ENCODE peak calls at places on chromosomes 4 and X, in nine cellular contexts. One of them, this sample, is unnamed.

GRCh38 chrX:135521405-135522131 is 1.1 kb downstream of the INTS6L start:
- DNase-seq in Right ventricle myocardium superior: peak; percentile 88
- DNase-seq in NCI-H1417: peak; percentile 83
- DNase-seq in BJ: peak; percentile 60
- DNase-seq in H9: peak; percentile 89
- DNase-seq in left kidney: peak; percentile 96
- DNase-seq in AG09309: peak; percentile 59
- DNase-seq in uterus: peak; percentile 88
- DNase-seq in HT-29: peak; percentile 55
- DNase-seq in this sample: peak; percentile 88

GRCh38 chrX:572490-573124 is 58.0 kb upstream of the SHOX start:
- DNase-seq in Right ventricle myocardium superior: no peak
- DNase-seq in NCI-H1417: no peak
- DNase-seq in BJ: no peak
- DNase-seq in H9: no peak
- DNase-seq in left kidney: peak; percentile 61
- DNase-seq in AG09309: no peak
- DNase-seq in uterus: no peak
- DNase-seq in HT-29: no peak
- DNase-seq in this sample: no peak

GRCh38 chrX:97968376-97969104 is 1084.8 kb downstream of the RPA4 start:
- DNase-seq in Right ventricle myocardium superior: no peak
- DNase-seq in NCI-H1417: no peak
- DNase-seq in BJ: no peak
- DNase-seq in H9: peak; percentile 45
- DNase-seq in left kidney: no peak
- DNase-seq in AG09309: no peak
- DNase-seq in uterus: no peak
- DNase-seq in HT-29: no peak
- DNase-seq in this sample: no peak

GRCh38 chrX:108307408-108308085 is 130.7 kb downstream of the COL4A6 start:
- DNase-seq in Right ventricle myocardium superior: peak; percentile 52
- DNase-seq in NCI-H1417: no peak
- DNase-seq in BJ: no peak
- DNase-seq in H9: no peak
- DNase-seq in left kidney: no peak
- DNase-seq in AG09309: no peak
- DNase-seq in uterus: no peak
- DNase-seq in HT-29: no peak
- DNase-seq in this sample: peak; percentile 61

GRCh38 chr4:13007802-13008201 is 476.3 kb downstream of the RAB28 start:
- DNase-seq in Right ventricle myocardium superior: no peak
- DNase-seq in NCI-H1417: no peak
- DNase-seq in BJ: no peak
- DNase-seq in H9: no peak
- DNase-seq in left kidney: no peak
- DNase-seq in AG09309: no peak
- DNase-seq in uterus: no peak
- DNase-seq in HT-29: no peak
- DNase-seq in this sample: no peak

GRCh38 chr4:132227349-132228165 is 921.5 kb upstream of the PCDH10 start:
- DNase-seq in Right ventricle myocardium superior: no peak
- DNase-seq in NCI-H1417: no peak
- DNase-seq in BJ: no peak
- DNase-seq in H9: peak; percentile 82
- DNase-seq in left kidney: peak; percentile 25
- DNase-seq in AG09309: no peak
- DNase-seq in uterus: no peak
- DNase-seq in HT-29: no peak
- DNase-seq in this sample: no peak

GRCh38 chr4:102439835-102440234 is 61.3 kb upstream of the NFKB1 start:
- DNase-seq in Right ventricle myocardium superior: no peak
- DNase-seq in NCI-H1417: no peak
- DNase-seq in BJ: peak; percentile 59
- DNase-seq in H9: no peak
- DNase-seq in left kidney: peak; percentile 28
- DNase-seq in AG09309: peak; percentile 76
- DNase-seq in uterus: peak; percentile 20
- DNase-seq in HT-29: no peak
- DNase-seq in this sample: no peak

GRCh38 chrX:15680401-15680800 is 15.8 kb upstream of the CLTRN start:
- DNase-seq in Right ventricle myocardium superior: no peak
- DNase-seq in NCI-H1417: no peak
- DNase-seq in BJ: no peak
- DNase-seq in H9: no peak
- DNase-seq in left kidney: no peak
- DNase-seq in AG09309: no peak
- DNase-seq in uterus: no peak
- DNase-seq in HT-29: no peak
- DNase-seq in this sample: no peak

GRCh38 chrX:14903891-14904290 is 30.7 kb downstream of the MOSPD2 start:
- DNase-seq in Right ventricle myocardium superior: no peak
- DNase-seq in NCI-H1417: no peak
- DNase-seq in BJ: peak; percentile 55
- DNase-seq in H9: no peak
- DNase-seq in left kidney: no peak
- DNase-seq in AG09309: peak; percentile 32
- DNase-seq in uterus: no peak
- DNase-seq in HT-29: no peak
- DNase-seq in this sample: no peak

GRCh38 chrX:13752141-13752540 is 17.6 kb downstream of the OFD1 start:
- DNase-seq in Right ventricle myocardium superior: no peak
- DNase-seq in NCI-H1417: no peak
- DNase-seq in BJ: no peak
- DNase-seq in H9: no peak
- DNase-seq in left kidney: no peak
- DNase-seq in AG09309: no peak
- DNase-seq in uterus: no peak
- DNase-seq in HT-29: no peak
- DNase-seq in this sample: no peak

GRCh38 chrX:55004231-55004630 is 4.1 kb downstream of the APEX2 start:
- DNase-seq in Right ventricle myocardium superior: no peak
- DNase-seq in NCI-H1417: no peak
- DNase-seq in BJ: no peak
- DNase-seq in H9: no peak
- DNase-seq in left kidney: no peak
- DNase-seq in AG09309: no peak
- DNase-seq in uterus: no peak
- DNase-seq in HT-29: no peak
- DNase-seq in this sample: no peak

GRCh38 chrX:49042581-49043219 is 457 bp downstream of the TFE3 start:
- DNase-seq in Right ventricle myocardium superior: no peak
- DNase-seq in NCI-H1417: no peak
- DNase-seq in BJ: no peak
- DNase-seq in H9: no peak
- DNase-seq in left kidney: peak; percentile 18
- DNase-seq in AG09309: no peak
- DNase-seq in uterus: no peak
- DNase-seq in HT-29: peak; percentile 39
- DNase-seq in this sample: no peak

GRCh38 chrX:109716431-109717028 is 16.5 kb downstream of the ACSL4 start:
- DNase-seq in Right ventricle myocardium superior: no peak
- DNase-seq in NCI-H1417: no peak
- DNase-seq in BJ: no peak
- DNase-seq in H9: no peak
- DNase-seq in left kidney: no peak
- DNase-seq in AG09309: no peak
- DNase-seq in uterus: no peak
- DNase-seq in HT-29: no peak
- DNase-seq in this sample: no peak

GRCh38 chr4:144565558-144566195 is 80.3 kb upstream of the HHIP start:
- DNase-seq in Right ventricle myocardium superior: no peak
- DNase-seq in NCI-H1417: no peak
- DNase-seq in BJ: no peak
- DNase-seq in H9: no peak
- DNase-seq in left kidney: no peak
- DNase-seq in AG09309: no peak
- DNase-seq in uterus: no peak
- DNase-seq in HT-29: no peak
- DNase-seq in this sample: no peak

GRCh38 chr4:180285796-180286195 is 1957.4 kb upstream of the TENM3 start:
- DNase-seq in Right ventricle myocardium superior: no peak
- DNase-seq in NCI-H1417: no peak
- DNase-seq in BJ: no peak
- DNase-seq in H9: no peak
- DNase-seq in left kidney: no peak
- DNase-seq in AG09309: no peak
- DNase-seq in uterus: no peak
- DNase-seq in HT-29: no peak
- DNase-seq in this sample: no peak

GRCh38 chr4:128974203-128974602 is 119.1 kb downstream of the SCLT1 start:
- DNase-seq in Right ventricle myocardium superior: no peak
- DNase-seq in NCI-H1417: no peak
- DNase-seq in BJ: no peak
- DNase-seq in H9: no peak
- DNase-seq in left kidney: peak; percentile 24
- DNase-seq in AG09309: no peak
- DNase-seq in uterus: no peak
- DNase-seq in HT-29: no peak
- DNase-seq in this sample: no peak

GRCh38 chr4:152190907-152191306 is 345.0 kb downstream of the FBXW7 start:
- DNase-seq in Right ventricle myocardium superior: no peak
- DNase-seq in NCI-H1417: no peak
- DNase-seq in BJ: no peak
- DNase-seq in H9: no peak
- DNase-seq in left kidney: no peak
- DNase-seq in AG09309: no peak
- DNase-seq in uterus: no peak
- DNase-seq in HT-29: no peak
- DNase-seq in this sample: no peak

GRCh38 chr4:107818301-107818910 is 6.3 kb upstream of the SGMS2 start:
- DNase-seq in Right ventricle myocardium superior: no peak
- DNase-seq in NCI-H1417: no peak
- DNase-seq in BJ: no peak
- DNase-seq in H9: no peak
- DNase-seq in left kidney: peak; percentile 5
- DNase-seq in AG09309: no peak
- DNase-seq in uterus: no peak
- DNase-seq in HT-29: no peak
- DNase-seq in this sample: no peak

GRCh38 chrX:137792214-137792613 is 226.3 kb downstream of the ZIC3 start:
- DNase-seq in Right ventricle myocardium superior: no peak
- DNase-seq in NCI-H1417: no peak
- DNase-seq in BJ: no peak
- DNase-seq in H9: peak; percentile 27
- DNase-seq in left kidney: peak; percentile 0
- DNase-seq in AG09309: no peak
- DNase-seq in uterus: no peak
- DNase-seq in HT-29: no peak
- DNase-seq in this sample: no peak

GRCh38 chr4:92305878-92306520 is 2.2 kb downstream of the GRID2 start:
- DNase-seq in Right ventricle myocardium superior: no peak
- DNase-seq in NCI-H1417: peak; percentile 72
- DNase-seq in BJ: no peak
- DNase-seq in H9: no peak
- DNase-seq in left kidney: peak; percentile 65
- DNase-seq in AG09309: no peak
- DNase-seq in uterus: no peak
- DNase-seq in HT-29: no peak
- DNase-seq in this sample: no peak